ENCODE peak calls at places on chromosome X, in four cellular contexts. R is fibroblast of pulmonary artery; H is CD4-positive, alpha-beta memory T cell; L is A549. V is an unnamed sample.

GRCh38 chrX:148672526-148672925 is 172.1 kb downstream of the AFF2 start:
- DNase-seq in R (no peak), H (no peak), L (no peak), V (no peak)

GRCh38 chrX:109939498-109939897 is 63.4 kb upstream of the TMEM164 start:
- DNase-seq in R (no peak), H (no peak), L (no peak), V (no peak)

GRCh38 chrX:35016051-35016450 is 73.5 kb downstream of the FAM47B start:
- DNase-seq in R (no peak), H (no peak), L (no peak), V (no peak)

GRCh38 chrX:77014655-77015377 is 432.4 kb upstream of the FGF16 start:
- DNase-seq in R (no peak), H (no peak), L (no peak), V (peak; percentile 92)

GRCh38 chrX:17584248-17584681 is 153.0 kb upstream of the SCML1 start:
- DNase-seq in R (peak; percentile 23), H (no peak), L (no peak), V (no peak)

GRCh38 chrX:71131510-71131909 is 13.1 kb downstream of the MED12 start:
- DNase-seq in R (no peak), H (no peak), L (no peak), V (no peak)

GRCh38 chrX:8504451-8504850 is 39.8 kb downstream of the VCX3B start:
- DNase-seq in R (peak; percentile 77), H (no peak), L (no peak), V (no peak)

GRCh38 chrX:76253432-76253831 is 80.6 kb downstream of the PBDC1 start:
- DNase-seq in R (peak; percentile 55), H (peak; percentile 45), L (peak; percentile 15), V (peak; percentile 60)

GRCh38 chrX:28303486-28303885 is 283.8 kb upstream of the IL1RAPL1 start:
- DNase-seq in R (no peak), H (no peak), L (no peak), V (no peak)

GRCh38 chrX:20388594-20388993 is 121.9 kb upstream of the RPS6KA3 start:
- DNase-seq in R (no peak), H (no peak), L (no peak), V (no peak)

GRCh38 chrX:37380920-37381319 is 31.8 kb downstream of the PRRG1 start:
- DNase-seq in R (peak; percentile 73), H (no peak), L (peak; percentile 2), V (no peak)

GRCh38 chrX:338836-339400 is 20.3 kb upstream of the GTPBP6 start:
- DNase-seq in R (no peak), H (no peak), L (no peak), V (no peak)

GRCh38 chrX:69027181-69028005 is 137.9 kb downstream of the PJA1 start:
- DNase-seq in R (peak; percentile 88), H (no peak), L (no peak), V (no peak)

GRCh38 chrX:7690842-7691241 is 152.1 kb upstream of the VCX start:
- DNase-seq in R (no peak), H (no peak), L (no peak), V (peak; percentile 30)

GRCh38 chrX:154784149-154784985 is 20.9 kb downstream of the MPP1 start:
- DNase-seq in R (no peak), H (no peak), L (no peak), V (no peak)
- H3K4me3 ChIP-seq in R (no peak overlapping the region), H (no peak overlapping the region), L (no peak overlapping the region), V (no peak overlapping the region)

GRCh38 chrX:49167740-49168108 is 4.0 kb upstream of the PLP2 start:
- DNase-seq in R (no peak), H (no peak), L (no peak), V (no peak)
- H3K4me3 ChIP-seq in R (peak overlapping the region; percentile 51), H (peak overlapping the region; percentile 54), L (no peak overlapping the region), V (no peak overlapping the region)

DNA sequence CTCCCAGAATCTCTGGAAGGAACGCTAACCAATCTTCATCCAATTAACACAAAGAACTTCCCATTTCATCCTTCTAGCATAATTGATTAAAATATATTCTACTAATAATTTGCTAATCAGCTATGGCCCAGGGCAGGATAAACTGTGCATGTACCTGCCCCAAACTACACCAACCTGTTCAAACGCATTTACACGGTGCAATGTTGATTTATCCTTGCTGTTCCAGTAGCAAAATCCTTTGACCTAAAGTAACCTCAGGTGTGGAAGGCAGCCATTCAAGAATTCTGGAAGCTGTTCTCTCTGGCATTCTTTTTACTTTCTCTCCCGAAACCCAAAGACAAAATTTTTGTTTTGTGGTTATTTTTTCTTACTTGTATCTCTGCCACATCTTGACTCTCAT is 309.4 kb downstream of the ZNF674 start:
- DNase-seq in R (no peak), H (no peak), L (no peak), V (no peak)
- H3K4me3 ChIP-seq in R (no peak overlapping the region), H (no peak overlapping the region), L (no peak overlapping the region), V (no peak overlapping the region)

GRCh38 chrX:135050603-135051002 is 1.3 kb downstream of the RTL8A start:
- DNase-seq in R (no peak), H (no peak), L (no peak), V (no peak)
- H3K4me3 ChIP-seq in R (peak overlapping the region; percentile 64), H (no peak overlapping the region), L (peak overlapping the region; percentile 70), V (peak overlapping the region; percentile 55)

GRCh38 chrX:136694491-136695087 is 46.6 kb downstream of the CD40LG start:
- DNase-seq in R (peak; percentile 80), H (peak; percentile 65), L (peak; percentile 21), V (peak; percentile 49)
- H3K4me3 ChIP-seq in R (no peak overlapping the region), H (peak overlapping the region; percentile 27), L (no peak overlapping the region), V (no peak overlapping the region)

GRCh38 chrX:119676949-119677653 is 15.9 kb downstream of the SEPTIN6 start:
- DNase-seq in R (no peak), H (no peak), L (no peak), V (no peak)

GRCh38 chrX:119682019-119682989 is 10.7 kb downstream of the SEPTIN6 start:
- DNase-seq in R (no peak), H (peak; percentile 79), L (no peak), V (no peak)

GRCh38 chrX:119672252-119672825 is 20.6 kb downstream of the SEPTIN6 start:
- DNase-seq in R (peak; percentile 45), H (no peak), L (no peak), V (no peak)

GRCh38 chrX:119673336-119673735 is 19.6 kb downstream of the SEPTIN6 start:
- DNase-seq in R (no peak), H (no peak), L (no peak), V (no peak)

GRCh38 chrX:119677654-119677981 is 15.3 kb downstream of the SEPTIN6 start:
- DNase-seq in R (no peak), H (no peak), L (no peak), V (no peak)
- H3K4me3 ChIP-seq in R (no peak overlapping the region), H (peak overlapping the region; percentile 40), L (no peak overlapping the region), V (no peak overlapping the region)

GRCh38 chrX:2969021-2969420 is 37.3 kb upstream of the ARSH start:
- DNase-seq in R (no peak), H (no peak), L (no peak), V (no peak)

GRCh38 chrX:2967012-2967411 is 37.9 kb upstream of the ARSD start:
- DNase-seq in R (no peak), H (no peak), L (no peak), V (no peak)

GRCh38 chrX:2967584-2967983 is 38.4 kb upstream of the ARSD start:
- DNase-seq in R (no peak), H (no peak), L (no peak), V (no peak)

GRCh38 chrX:2965965-2966364 is 36.8 kb upstream of the ARSD start:
- DNase-seq in R (no peak), H (no peak), L (no peak), V (no peak)

GRCh38 chrX:2967998-2968909 is 38.1 kb upstream of the ARSH start:
- DNase-seq in R (peak; percentile 33), H (no peak), L (no peak), V (peak; percentile 66)
- H3K4me3 ChIP-seq in R (no peak overlapping the region), H (no peak overlapping the region), L (no peak overlapping the region), V (no peak overlapping the region)

DNA sequence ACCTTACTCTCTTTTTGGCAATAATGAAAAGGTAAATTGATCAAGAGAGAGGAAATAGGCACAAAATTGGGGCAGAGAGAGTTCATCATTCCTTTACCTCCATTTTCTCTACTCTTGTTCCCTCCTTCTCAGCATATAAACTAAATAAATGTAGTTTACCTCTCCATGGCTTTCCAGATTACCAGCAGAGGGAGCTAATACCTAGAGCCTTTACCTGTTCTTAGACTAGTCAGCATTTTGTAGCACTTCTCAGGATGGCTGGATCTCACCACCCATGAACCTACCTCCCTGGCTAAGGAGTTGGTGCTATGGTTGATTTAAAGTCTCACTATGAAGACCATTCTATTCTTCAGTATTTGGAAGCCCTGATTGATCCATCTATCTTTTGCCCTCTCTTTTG is 15.7 kb downstream of the OFD1 start:
- DNase-seq in R (peak; percentile 55), H (peak; percentile 53), L (peak; percentile 46), V (peak; percentile 31)
- H3K4me3 ChIP-seq in R (no peak overlapping the region), H (no peak overlapping the region), L (no peak overlapping the region), V (no peak overlapping the region)

V was measured in neural progenitor cell.